ENCODE peak calls at places on chromosome 11, in four cellular contexts. One of them, this sample, is unnamed.

GRCh38 chr11:13335319-13335718 is 57.7 kb downstream of the BMAL1 start:
- DNase-seq in AG04450: no peak
- DNase-seq in omental fat pad: peak
- DNase-seq in esophagus squamous epithelium: no peak
- DNase-seq in this sample: peak

GRCh38 chr11:118688851-118689502 is 9.5 kb upstream of the TREH start:
- DNase-seq in AG04450: no peak
- DNase-seq in omental fat pad: no peak
- DNase-seq in esophagus squamous epithelium: no peak
- DNase-seq in this sample: no peak

GRCh38 chr11:3226846-3227567 is 5.2 kb downstream of the MRGPRE start:
- DNase-seq in AG04450: no peak
- DNase-seq in omental fat pad: no peak
- DNase-seq in esophagus squamous epithelium: no peak
- DNase-seq in this sample: no peak

GRCh38 chr11:72648737-72649136 is 25.5 kb downstream of the PDE2A start:
- DNase-seq in AG04450: no peak
- DNase-seq in omental fat pad: no peak
- DNase-seq in esophagus squamous epithelium: no peak
- DNase-seq in this sample: no peak

GRCh38 chr11:57772562-57772961 is 11.0 kb downstream of the CTNND1 start:
- DNase-seq in AG04450: no peak
- DNase-seq in omental fat pad: no peak
- DNase-seq in esophagus squamous epithelium: no peak
- DNase-seq in this sample: no peak

GRCh38 chr11:119885067-119885466 is 156.1 kb upstream of the NECTIN1 start:
- DNase-seq in AG04450: no peak
- DNase-seq in omental fat pad: no peak
- DNase-seq in esophagus squamous epithelium: no peak
- DNase-seq in this sample: no peak

GRCh38 chr11:36304349-36304748 is 8.3 kb downstream of the PRR5L start:
- DNase-seq in AG04450: no peak
- DNase-seq in omental fat pad: no peak
- DNase-seq in esophagus squamous epithelium: no peak
- DNase-seq in this sample: no peak

GRCh38 chr11:67437082-67437821 is at the start of gene PTPRCAP:
- DNase-seq in AG04450: no peak
- DNase-seq in omental fat pad: no peak
- DNase-seq in esophagus squamous epithelium: no peak
- DNase-seq in this sample: no peak

GRCh38 chr11:118263694-118264567 is at the start of gene MPZL2:
- DNase-seq in AG04450: no peak
- DNase-seq in omental fat pad: no peak
- DNase-seq in esophagus squamous epithelium: no peak
- DNase-seq in this sample: no peak

GRCh38 chr11:39239553-39239952 is 2219.9 kb downstream of the LRRC4C start:
- DNase-seq in AG04450: no peak
- DNase-seq in omental fat pad: no peak
- DNase-seq in esophagus squamous epithelium: no peak
- DNase-seq in this sample: no peak

GRCh38 chr11:47850337-47850736 is 2.2 kb upstream of the NUP160 start:
- DNase-seq in AG04450: no peak
- DNase-seq in omental fat pad: no peak
- DNase-seq in esophagus squamous epithelium: no peak
- DNase-seq in this sample: no peak

GRCh38 chr11:1116666-1117390 is 40.9 kb upstream of the MUC5AC start:
- DNase-seq in AG04450: no peak
- DNase-seq in omental fat pad: no peak
- DNase-seq in esophagus squamous epithelium: no peak
- DNase-seq in this sample: no peak

GRCh38 chr11:95922536-95923440 is 1.1 kb downstream of the MTMR2 start:
- DNase-seq in AG04450: no peak
- DNase-seq in omental fat pad: no peak
- DNase-seq in esophagus squamous epithelium: no peak
- DNase-seq in this sample: no peak

GRCh38 chr11:78156081-78156844 is 16.8 kb upstream of the ALG8 start:
- DNase-seq in AG04450: no peak
- DNase-seq in omental fat pad: no peak
- DNase-seq in esophagus squamous epithelium: no peak
- DNase-seq in this sample: no peak

GRCh38 chr11:69642549-69642912 is 1.6 kb downstream of the CCND1 start:
- DNase-seq in AG04450: no peak
- DNase-seq in omental fat pad: no peak
- DNase-seq in esophagus squamous epithelium: no peak
- DNase-seq in this sample: peak

GRCh38 chr11:79243412-79244174 is 197.2 kb downstream of the TENM4 start:
- DNase-seq in AG04450: no peak
- DNase-seq in omental fat pad: no peak
- DNase-seq in esophagus squamous epithelium: no peak
- DNase-seq in this sample: no peak

GRCh38 chr11:87038235-87038960 is 664 bp downstream of the TMEM135 start:
- DNase-seq in AG04450: no peak
- DNase-seq in omental fat pad: no peak
- DNase-seq in esophagus squamous epithelium: no peak
- DNase-seq in this sample: no peak

GRCh38 chr11:17611049-17611448 is 64.0 kb downstream of the OTOG start:
- DNase-seq in AG04450: no peak
- DNase-seq in omental fat pad: no peak
- DNase-seq in esophagus squamous epithelium: no peak
- DNase-seq in this sample: no peak

GRCh38 chr11:76768091-76769047 is 14.8 kb upstream of the TSKU start:
- DNase-seq in AG04450: no peak
- DNase-seq in omental fat pad: no peak
- DNase-seq in esophagus squamous epithelium: no peak
- DNase-seq in this sample: no peak

GRCh38 chr11:111559791-111560190 is 19.3 kb downstream of the LAYN start:
- DNase-seq in AG04450: no peak
- DNase-seq in omental fat pad: no peak
- DNase-seq in esophagus squamous epithelium: no peak
- DNase-seq in this sample: no peak

GRCh38 chr11:116641561-116642045 is 131.2 kb downstream of the BUD13 start:
- DNase-seq in AG04450: no peak
- DNase-seq in omental fat pad: no peak
- DNase-seq in esophagus squamous epithelium: no peak
- DNase-seq in this sample: peak

GRCh38 chr11:130640526-130640925 is 192.1 kb downstream of the ADAMTS15 start:
- DNase-seq in AG04450: no peak
- DNase-seq in omental fat pad: no peak
- DNase-seq in esophagus squamous epithelium: no peak
- DNase-seq in this sample: no peak

GRCh38 chr11:6061475-6061874 is 30.9 kb upstream of the OR56A1 start:
- DNase-seq in AG04450: no peak
- DNase-seq in omental fat pad: no peak
- DNase-seq in esophagus squamous epithelium: no peak
- DNase-seq in this sample: no peak

GRCh38 chr11:6057452-6057851 is 26.9 kb upstream of the OR56A1 start:
- DNase-seq in AG04450: no peak
- DNase-seq in omental fat pad: no peak
- DNase-seq in esophagus squamous epithelium: no peak
- DNase-seq in this sample: no peak

GRCh38 chr11:6067502-6067901 is 36.9 kb upstream of the OR56A1 start:
- DNase-seq in AG04450: no peak
- DNase-seq in omental fat pad: no peak
- DNase-seq in esophagus squamous epithelium: no peak
- DNase-seq in this sample: no peak

GRCh38 chr11:6062691-6063358 is 32.3 kb upstream of the OR56A1 start:
- DNase-seq in AG04450: no peak
- DNase-seq in omental fat pad: no peak
- DNase-seq in esophagus squamous epithelium: no peak
- DNase-seq in this sample: no peak
- TF ChIP-seq CTCF in AG04450: no peak
- TF ChIP-seq CTCF in omental fat pad: no peak
- TF ChIP-seq CTCF in esophagus squamous epithelium: no peak
- TF ChIP-seq CTCF in this sample: no peak

GRCh38 chr11:61816736-61817455 is at the start of gene FADS1:
- DNase-seq in AG04450: peak
- DNase-seq in omental fat pad: peak
- DNase-seq in esophagus squamous epithelium: no peak
- DNase-seq in this sample: peak
- TF ChIP-seq CTCF in AG04450: peak
- TF ChIP-seq CTCF in omental fat pad: peak
- TF ChIP-seq CTCF in esophagus squamous epithelium: peak
- TF ChIP-seq CTCF in this sample: no peak

GRCh38 chr11:124297921-124298320 is 15.8 kb downstream of the OR8D1 start:
- DNase-seq in AG04450: no peak
- DNase-seq in omental fat pad: no peak
- DNase-seq in esophagus squamous epithelium: no peak
- DNase-seq in this sample: no peak
- TF ChIP-seq CTCF in AG04450: no peak
- TF ChIP-seq CTCF in omental fat pad: no peak
- TF ChIP-seq CTCF in esophagus squamous epithelium: no peak
- TF ChIP-seq CTCF in this sample: no peak

DNA sequence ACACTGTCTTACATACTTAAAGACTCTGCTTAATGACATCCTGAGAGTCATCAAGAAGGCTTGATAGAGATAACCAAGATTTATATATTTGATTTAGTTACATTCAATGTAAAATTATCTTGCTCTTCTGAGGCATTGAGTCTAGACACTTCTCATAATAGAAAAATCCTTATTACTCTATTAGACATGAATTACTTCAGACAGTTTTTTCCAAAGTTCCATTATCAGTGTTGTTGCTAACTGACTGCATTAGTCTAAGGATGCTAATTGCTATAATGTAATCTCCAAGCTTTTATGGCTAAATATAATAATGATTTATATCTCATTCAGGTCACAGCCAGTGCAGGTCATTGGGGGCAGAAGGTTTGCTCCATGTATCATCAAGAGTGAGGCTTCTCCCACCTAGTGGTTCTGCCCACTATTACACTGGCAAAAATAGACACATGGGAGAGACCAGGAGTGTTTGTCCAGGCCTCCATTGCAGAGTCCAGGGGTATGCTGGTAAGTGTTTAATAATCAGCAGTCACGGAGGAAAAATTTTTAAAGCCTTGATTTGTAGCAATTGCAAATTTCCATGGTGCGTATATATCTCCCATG is 377.2 kb upstream of the DDI1 start:
- DNase-seq in AG04450: no peak
- DNase-seq in omental fat pad: no peak
- DNase-seq in esophagus squamous epithelium: no peak
- DNase-seq in this sample: no peak
- TF ChIP-seq CTCF in AG04450: peak
- TF ChIP-seq CTCF in omental fat pad: no peak
- TF ChIP-seq CTCF in esophagus squamous epithelium: no peak
- TF ChIP-seq CTCF in this sample: peak

This sample was measured in mesothelial cell of epicardium.